ENCODE peak calls at places on chromosomes 16 and 17, in six cellular contexts. B, S, R, A, X and W are unnamed samples.

GRCh38 chr17:55295411-55296170 is 30.8 kb downstream of the HLF start:
- DNase-seq in B (peak), S (peak), R (peak), A (no peak), X (peak), W (no peak)

GRCh38 chr17:42623732-42624596 is 14.5 kb downstream of the TUBG1 start:
- DNase-seq in B (peak), S (no peak), R (no peak), A (no peak), X (no peak), W (no peak)

GRCh38 chr16:31456988-31457360 is 2.3 kb upstream of the ARMC5 start:
- DNase-seq in B (no peak), S (no peak), R (no peak), A (no peak), X (no peak), W (no peak)

GRCh38 chr17:66920965-66921364 is 43.5 kb upstream of the CACNG4 start:
- DNase-seq in B (no peak), S (no peak), R (no peak), A (no peak), X (no peak), W (no peak)

GRCh38 chr16:69796285-69797118 is 34.4 kb downstream of the WWP2 start:
- DNase-seq in B (peak), S (no peak), R (peak), A (no peak), X (no peak), W (no peak)

GRCh38 chr16:79598341-79599181 is 2.0 kb downstream of the MAF start:
- DNase-seq in B (peak), S (no peak), R (peak), A (no peak), X (peak), W (no peak)

GRCh38 chr17:68851875-68852274 is 103.3 kb downstream of the ABCA8 start:
- DNase-seq in B (no peak), S (no peak), R (no peak), A (no peak), X (no peak), W (no peak)

GRCh38 chr17:40023590-40024292 is 8.5 kb downstream of the CSF3 start:
- DNase-seq in B (no peak), S (no peak), R (no peak), A (no peak), X (no peak), W (no peak)

GRCh38 chr17:29591737-29592624 is 951 bp upstream of the ANKRD13B start:
- DNase-seq in B (peak), S (peak), R (peak), A (peak), X (peak), W (no peak)

GRCh38 chr16:69324013-69324531 is 6.3 kb downstream of the PDF start:
- DNase-seq in B (peak), S (no peak), R (no peak), A (no peak), X (no peak), W (no peak)

GRCh38 chr16:86668136-86668535 is 89.8 kb downstream of the FOXL1 start:
- DNase-seq in B (peak), S (no peak), R (no peak), A (no peak), X (peak), W (no peak)

GRCh38 chr16:88454315-88455057 is 1.4 kb downstream of the ZFPM1 start:
- DNase-seq in B (no peak), S (peak), R (peak), A (no peak), X (no peak), W (no peak)

GRCh38 chr17:48604770-48605329 is at the start of gene HOXB6:
- DNase-seq in B (no peak), S (no peak), R (peak), A (no peak), X (no peak), W (no peak)